ENCODE peak calls at places on chromosomes 7 and 10, in ten cellular contexts. One of them, this sample, is unnamed.

GRCh38 chr7:51253157-51253556 is 63.5 kb downstream of the COBL start:
- DNase-seq in left colon: no peak
- DNase-seq in kidney tubule cell: no peak
- DNase-seq in pancreas: no peak
- DNase-seq in AML-193: no peak
- DNase-seq in iPS-NIHi11: no peak
- DNase-seq in upper lobe of right lung: no peak
- DNase-seq in NCI-H226: no peak
- DNase-seq in activated CD8-positive, alpha-beta memory T cell treated with anti-CD3 and anti-CD28 coated beads, Interleukin-2, amount 50 U/mL, for 48 hours: no peak
- DNase-seq in stimulated activated naive CD8-positive, alpha-beta T cell treated with anti-CD3 and anti-CD28 coated beads, Interleukin-15, Interleukin-2, amounts not matched to agents 100 U/mL and 50 U/mL, for 24 hours: no peak
- DNase-seq in this sample: no peak

GRCh38 chr10:17073720-17074547 is 55.7 kb downstream of the CUBN start:
- DNase-seq in left colon: no peak
- DNase-seq in kidney tubule cell: no peak
- DNase-seq in pancreas: no peak
- DNase-seq in AML-193: no peak
- DNase-seq in iPS-NIHi11: no peak
- DNase-seq in upper lobe of right lung: no peak
- DNase-seq in NCI-H226: peak
- DNase-seq in activated CD8-positive, alpha-beta memory T cell treated with anti-CD3 and anti-CD28 coated beads, Interleukin-2, amount 50 U/mL, for 48 hours: no peak
- DNase-seq in stimulated activated naive CD8-positive, alpha-beta T cell treated with anti-CD3 and anti-CD28 coated beads, Interleukin-15, Interleukin-2, amounts not matched to agents 100 U/mL and 50 U/mL, for 24 hours: no peak
- DNase-seq in this sample: no peak

GRCh38 chr10:119007211-119007574 is 22.3 kb upstream of the NANOS1 start:
- DNase-seq in left colon: no peak
- DNase-seq in kidney tubule cell: no peak
- DNase-seq in pancreas: no peak
- DNase-seq in AML-193: no peak
- DNase-seq in iPS-NIHi11: no peak
- DNase-seq in upper lobe of right lung: no peak
- DNase-seq in NCI-H226: no peak
- DNase-seq in activated CD8-positive, alpha-beta memory T cell treated with anti-CD3 and anti-CD28 coated beads, Interleukin-2, amount 50 U/mL, for 48 hours: no peak
- DNase-seq in stimulated activated naive CD8-positive, alpha-beta T cell treated with anti-CD3 and anti-CD28 coated beads, Interleukin-15, Interleukin-2, amounts not matched to agents 100 U/mL and 50 U/mL, for 24 hours: no peak
- DNase-seq in this sample: no peak

GRCh38 chr7:51324206-51324884 is 7.7 kb upstream of the COBL start:
- DNase-seq in left colon: no peak
- DNase-seq in kidney tubule cell: no peak
- DNase-seq in pancreas: no peak
- DNase-seq in AML-193: no peak
- DNase-seq in iPS-NIHi11: no peak
- DNase-seq in upper lobe of right lung: no peak
- DNase-seq in NCI-H226: peak
- DNase-seq in activated CD8-positive, alpha-beta memory T cell treated with anti-CD3 and anti-CD28 coated beads, Interleukin-2, amount 50 U/mL, for 48 hours: no peak
- DNase-seq in stimulated activated naive CD8-positive, alpha-beta T cell treated with anti-CD3 and anti-CD28 coated beads, Interleukin-15, Interleukin-2, amounts not matched to agents 100 U/mL and 50 U/mL, for 24 hours: no peak
- DNase-seq in this sample: peak

GRCh38 chr7:151249732-151250072 is 1.2 kb upstream of the SMARCD3 start:
- DNase-seq in left colon: peak
- DNase-seq in kidney tubule cell: peak
- DNase-seq in pancreas: peak
- DNase-seq in AML-193: no peak
- DNase-seq in iPS-NIHi11: peak
- DNase-seq in upper lobe of right lung: no peak
- DNase-seq in NCI-H226: peak
- DNase-seq in activated CD8-positive, alpha-beta memory T cell treated with anti-CD3 and anti-CD28 coated beads, Interleukin-2, amount 50 U/mL, for 48 hours: no peak
- DNase-seq in stimulated activated naive CD8-positive, alpha-beta T cell treated with anti-CD3 and anti-CD28 coated beads, Interleukin-15, Interleukin-2, amounts not matched to agents 100 U/mL and 50 U/mL, for 24 hours: no peak
- DNase-seq in this sample: no peak

GRCh38 chr7:43677864-43678263 is 51.5 kb downstream of the COA1 start:
- DNase-seq in left colon: no peak
- DNase-seq in kidney tubule cell: no peak
- DNase-seq in pancreas: no peak
- DNase-seq in AML-193: no peak
- DNase-seq in iPS-NIHi11: no peak
- DNase-seq in upper lobe of right lung: no peak
- DNase-seq in NCI-H226: no peak
- DNase-seq in activated CD8-positive, alpha-beta memory T cell treated with anti-CD3 and anti-CD28 coated beads, Interleukin-2, amount 50 U/mL, for 48 hours: no peak
- DNase-seq in stimulated activated naive CD8-positive, alpha-beta T cell treated with anti-CD3 and anti-CD28 coated beads, Interleukin-15, Interleukin-2, amounts not matched to agents 100 U/mL and 50 U/mL, for 24 hours: no peak
- DNase-seq in this sample: no peak

GRCh38 chr7:1359051-1359400 is 100.2 kb downstream of the MICALL2 start:
- DNase-seq in left colon: no peak
- DNase-seq in kidney tubule cell: no peak
- DNase-seq in pancreas: no peak
- DNase-seq in AML-193: no peak
- DNase-seq in iPS-NIHi11: peak
- DNase-seq in upper lobe of right lung: no peak
- DNase-seq in NCI-H226: no peak
- DNase-seq in activated CD8-positive, alpha-beta memory T cell treated with anti-CD3 and anti-CD28 coated beads, Interleukin-2, amount 50 U/mL, for 48 hours: no peak
- DNase-seq in stimulated activated naive CD8-positive, alpha-beta T cell treated with anti-CD3 and anti-CD28 coated beads, Interleukin-15, Interleukin-2, amounts not matched to agents 100 U/mL and 50 U/mL, for 24 hours: no peak
- DNase-seq in this sample: no peak

GRCh38 chr7:92841192-92841591 is 4.8 kb upstream of the CDK6 start:
- DNase-seq in left colon: no peak
- DNase-seq in kidney tubule cell: no peak
- DNase-seq in pancreas: no peak
- DNase-seq in AML-193: no peak
- DNase-seq in iPS-NIHi11: no peak
- DNase-seq in upper lobe of right lung: no peak
- DNase-seq in NCI-H226: no peak
- DNase-seq in activated CD8-positive, alpha-beta memory T cell treated with anti-CD3 and anti-CD28 coated beads, Interleukin-2, amount 50 U/mL, for 48 hours: no peak
- DNase-seq in stimulated activated naive CD8-positive, alpha-beta T cell treated with anti-CD3 and anti-CD28 coated beads, Interleukin-15, Interleukin-2, amounts not matched to agents 100 U/mL and 50 U/mL, for 24 hours: no peak
- DNase-seq in this sample: no peak

GRCh38 chr7:98810166-98810802 is 59.5 kb downstream of the TMEM130 start:
- DNase-seq in left colon: no peak
- DNase-seq in kidney tubule cell: no peak
- DNase-seq in pancreas: no peak
- DNase-seq in AML-193: no peak
- DNase-seq in iPS-NIHi11: no peak
- DNase-seq in upper lobe of right lung: no peak
- DNase-seq in NCI-H226: no peak
- DNase-seq in activated CD8-positive, alpha-beta memory T cell treated with anti-CD3 and anti-CD28 coated beads, Interleukin-2, amount 50 U/mL, for 48 hours: no peak
- DNase-seq in stimulated activated naive CD8-positive, alpha-beta T cell treated with anti-CD3 and anti-CD28 coated beads, Interleukin-15, Interleukin-2, amounts not matched to agents 100 U/mL and 50 U/mL, for 24 hours: no peak
- DNase-seq in this sample: no peak

GRCh38 chr7:2968616-2969397 is 74.9 kb downstream of the CARD11 start:
- DNase-seq in left colon: no peak
- DNase-seq in kidney tubule cell: no peak
- DNase-seq in pancreas: no peak
- DNase-seq in AML-193: no peak
- DNase-seq in iPS-NIHi11: no peak
- DNase-seq in upper lobe of right lung: peak
- DNase-seq in NCI-H226: no peak
- DNase-seq in activated CD8-positive, alpha-beta memory T cell treated with anti-CD3 and anti-CD28 coated beads, Interleukin-2, amount 50 U/mL, for 48 hours: peak
- DNase-seq in stimulated activated naive CD8-positive, alpha-beta T cell treated with anti-CD3 and anti-CD28 coated beads, Interleukin-15, Interleukin-2, amounts not matched to agents 100 U/mL and 50 U/mL, for 24 hours: no peak
- DNase-seq in this sample: peak

GRCh38 chr7:2005746-2006145 is 227.0 kb downstream of the MAD1L1 start:
- DNase-seq in left colon: no peak
- DNase-seq in kidney tubule cell: no peak
- DNase-seq in pancreas: no peak
- DNase-seq in AML-193: no peak
- DNase-seq in iPS-NIHi11: no peak
- DNase-seq in upper lobe of right lung: no peak
- DNase-seq in NCI-H226: no peak
- DNase-seq in activated CD8-positive, alpha-beta memory T cell treated with anti-CD3 and anti-CD28 coated beads, Interleukin-2, amount 50 U/mL, for 48 hours: no peak
- DNase-seq in stimulated activated naive CD8-positive, alpha-beta T cell treated with anti-CD3 and anti-CD28 coated beads, Interleukin-15, Interleukin-2, amounts not matched to agents 100 U/mL and 50 U/mL, for 24 hours: no peak
- DNase-seq in this sample: no peak

GRCh38 chr7:134372858-134373257 is 56.1 kb upstream of the SLC35B4 start:
- DNase-seq in left colon: no peak
- DNase-seq in kidney tubule cell: no peak
- DNase-seq in pancreas: no peak
- DNase-seq in AML-193: no peak
- DNase-seq in iPS-NIHi11: no peak
- DNase-seq in upper lobe of right lung: no peak
- DNase-seq in NCI-H226: no peak
- DNase-seq in activated CD8-positive, alpha-beta memory T cell treated with anti-CD3 and anti-CD28 coated beads, Interleukin-2, amount 50 U/mL, for 48 hours: no peak
- DNase-seq in stimulated activated naive CD8-positive, alpha-beta T cell treated with anti-CD3 and anti-CD28 coated beads, Interleukin-15, Interleukin-2, amounts not matched to agents 100 U/mL and 50 U/mL, for 24 hours: no peak
- DNase-seq in this sample: no peak

GRCh38 chr7:80997841-80998240 is 79.0 kb upstream of the SEMA3C start:
- DNase-seq in left colon: no peak
- DNase-seq in kidney tubule cell: no peak
- DNase-seq in pancreas: no peak
- DNase-seq in AML-193: no peak
- DNase-seq in iPS-NIHi11: no peak
- DNase-seq in upper lobe of right lung: no peak
- DNase-seq in NCI-H226: no peak
- DNase-seq in activated CD8-positive, alpha-beta memory T cell treated with anti-CD3 and anti-CD28 coated beads, Interleukin-2, amount 50 U/mL, for 48 hours: no peak
- DNase-seq in stimulated activated naive CD8-positive, alpha-beta T cell treated with anti-CD3 and anti-CD28 coated beads, Interleukin-15, Interleukin-2, amounts not matched to agents 100 U/mL and 50 U/mL, for 24 hours: no peak
- DNase-seq in this sample: no peak

GRCh38 chr10:97321032-97321806 is 2.1 kb downstream of the FRAT1 start:
- DNase-seq in left colon: peak
- DNase-seq in kidney tubule cell: no peak
- DNase-seq in pancreas: peak
- DNase-seq in AML-193: peak
- DNase-seq in iPS-NIHi11: no peak
- DNase-seq in upper lobe of right lung: peak
- DNase-seq in NCI-H226: no peak
- DNase-seq in activated CD8-positive, alpha-beta memory T cell treated with anti-CD3 and anti-CD28 coated beads, Interleukin-2, amount 50 U/mL, for 48 hours: peak
- DNase-seq in stimulated activated naive CD8-positive, alpha-beta T cell treated with anti-CD3 and anti-CD28 coated beads, Interleukin-15, Interleukin-2, amounts not matched to agents 100 U/mL and 50 U/mL, for 24 hours: peak
- DNase-seq in this sample: peak

GRCh38 chr10:408223-408622 is 273.0 kb downstream of the ZMYND11 start:
- DNase-seq in left colon: no peak
- DNase-seq in kidney tubule cell: no peak
- DNase-seq in pancreas: no peak
- DNase-seq in AML-193: no peak
- DNase-seq in iPS-NIHi11: no peak
- DNase-seq in upper lobe of right lung: no peak
- DNase-seq in NCI-H226: no peak
- DNase-seq in activated CD8-positive, alpha-beta memory T cell treated with anti-CD3 and anti-CD28 coated beads, Interleukin-2, amount 50 U/mL, for 48 hours: no peak
- DNase-seq in stimulated activated naive CD8-positive, alpha-beta T cell treated with anti-CD3 and anti-CD28 coated beads, Interleukin-15, Interleukin-2, amounts not matched to agents 100 U/mL and 50 U/mL, for 24 hours: no peak
- DNase-seq in this sample: no peak

GRCh38 chr7:146661435-146661834 is 544.8 kb downstream of the CNTNAP2 start:
- DNase-seq in left colon: no peak
- DNase-seq in kidney tubule cell: no peak
- DNase-seq in pancreas: no peak
- DNase-seq in AML-193: no peak
- DNase-seq in iPS-NIHi11: no peak
- DNase-seq in upper lobe of right lung: no peak
- DNase-seq in NCI-H226: no peak
- DNase-seq in activated CD8-positive, alpha-beta memory T cell treated with anti-CD3 and anti-CD28 coated beads, Interleukin-2, amount 50 U/mL, for 48 hours: no peak
- DNase-seq in stimulated activated naive CD8-positive, alpha-beta T cell treated with anti-CD3 and anti-CD28 coated beads, Interleukin-15, Interleukin-2, amounts not matched to agents 100 U/mL and 50 U/mL, for 24 hours: no peak
- DNase-seq in this sample: no peak

GRCh38 chr7:137167609-137168008 is 175.9 kb downstream of the PTN start:
- DNase-seq in left colon: no peak
- DNase-seq in kidney tubule cell: no peak
- DNase-seq in pancreas: no peak
- DNase-seq in AML-193: no peak
- DNase-seq in iPS-NIHi11: no peak
- DNase-seq in upper lobe of right lung: no peak
- DNase-seq in NCI-H226: no peak
- DNase-seq in activated CD8-positive, alpha-beta memory T cell treated with anti-CD3 and anti-CD28 coated beads, Interleukin-2, amount 50 U/mL, for 48 hours: no peak
- DNase-seq in stimulated activated naive CD8-positive, alpha-beta T cell treated with anti-CD3 and anti-CD28 coated beads, Interleukin-15, Interleukin-2, amounts not matched to agents 100 U/mL and 50 U/mL, for 24 hours: no peak
- DNase-seq in this sample: no peak

GRCh38 chr10:12111528-12111927 is 17.9 kb upstream of the SEC61A2 start:
- DNase-seq in left colon: no peak
- DNase-seq in kidney tubule cell: no peak
- DNase-seq in pancreas: no peak
- DNase-seq in AML-193: no peak
- DNase-seq in iPS-NIHi11: no peak
- DNase-seq in upper lobe of right lung: no peak
- DNase-seq in NCI-H226: no peak
- DNase-seq in activated CD8-positive, alpha-beta memory T cell treated with anti-CD3 and anti-CD28 coated beads, Interleukin-2, amount 50 U/mL, for 48 hours: no peak
- DNase-seq in stimulated activated naive CD8-positive, alpha-beta T cell treated with anti-CD3 and anti-CD28 coated beads, Interleukin-15, Interleukin-2, amounts not matched to agents 100 U/mL and 50 U/mL, for 24 hours: no peak
- DNase-seq in this sample: no peak

GRCh38 chr10:15852111-15852557 is 8.2 kb downstream of the MINDY3 start:
- DNase-seq in left colon: no peak
- DNase-seq in kidney tubule cell: no peak
- DNase-seq in pancreas: no peak
- DNase-seq in AML-193: no peak
- DNase-seq in iPS-NIHi11: no peak
- DNase-seq in upper lobe of right lung: no peak
- DNase-seq in NCI-H226: no peak
- DNase-seq in activated CD8-positive, alpha-beta memory T cell treated with anti-CD3 and anti-CD28 coated beads, Interleukin-2, amount 50 U/mL, for 48 hours: no peak
- DNase-seq in stimulated activated naive CD8-positive, alpha-beta T cell treated with anti-CD3 and anti-CD28 coated beads, Interleukin-15, Interleukin-2, amounts not matched to agents 100 U/mL and 50 U/mL, for 24 hours: no peak
- DNase-seq in this sample: no peak

GRCh38 chr10:110708776-110709443 is 64.8 kb downstream of the RBM20 start:
- DNase-seq in left colon: no peak
- DNase-seq in kidney tubule cell: no peak
- DNase-seq in pancreas: no peak
- DNase-seq in AML-193: no peak
- DNase-seq in iPS-NIHi11: peak
- DNase-seq in upper lobe of right lung: no peak
- DNase-seq in NCI-H226: no peak
- DNase-seq in activated CD8-positive, alpha-beta memory T cell treated with anti-CD3 and anti-CD28 coated beads, Interleukin-2, amount 50 U/mL, for 48 hours: no peak
- DNase-seq in stimulated activated naive CD8-positive, alpha-beta T cell treated with anti-CD3 and anti-CD28 coated beads, Interleukin-15, Interleukin-2, amounts not matched to agents 100 U/mL and 50 U/mL, for 24 hours: no peak
- DNase-seq in this sample: peak

GRCh38 chr10:2037966-2038493 is 300.7 kb upstream of the ADARB2 start:
- DNase-seq in left colon: no peak
- DNase-seq in kidney tubule cell: no peak
- DNase-seq in pancreas: no peak
- DNase-seq in AML-193: no peak
- DNase-seq in iPS-NIHi11: no peak
- DNase-seq in upper lobe of right lung: no peak
- DNase-seq in NCI-H226: no peak
- DNase-seq in activated CD8-positive, alpha-beta memory T cell treated with anti-CD3 and anti-CD28 coated beads, Interleukin-2, amount 50 U/mL, for 48 hours: no peak
- DNase-seq in stimulated activated naive CD8-positive, alpha-beta T cell treated with anti-CD3 and anti-CD28 coated beads, Interleukin-15, Interleukin-2, amounts not matched to agents 100 U/mL and 50 U/mL, for 24 hours: peak
- DNase-seq in this sample: no peak

GRCh38 chr7:37354661-37355131 is 94.0 kb downstream of the ELMO1 start:
- DNase-seq in left colon: peak
- DNase-seq in kidney tubule cell: peak
- DNase-seq in pancreas: peak
- DNase-seq in AML-193: peak
- DNase-seq in iPS-NIHi11: no peak
- DNase-seq in upper lobe of right lung: peak
- DNase-seq in NCI-H226: no peak
- DNase-seq in activated CD8-positive, alpha-beta memory T cell treated with anti-CD3 and anti-CD28 coated beads, Interleukin-2, amount 50 U/mL, for 48 hours: no peak
- DNase-seq in stimulated activated naive CD8-positive, alpha-beta T cell treated with anti-CD3 and anti-CD28 coated beads, Interleukin-15, Interleukin-2, amounts not matched to agents 100 U/mL and 50 U/mL, for 24 hours: peak
- DNase-seq in this sample: peak

GRCh38 chr10:71921319-71922027 is 42.7 kb upstream of the CHST3 start:
- DNase-seq in left colon: peak
- DNase-seq in kidney tubule cell: peak
- DNase-seq in pancreas: peak
- DNase-seq in AML-193: no peak
- DNase-seq in iPS-NIHi11: no peak
- DNase-seq in upper lobe of right lung: no peak
- DNase-seq in NCI-H226: peak
- DNase-seq in activated CD8-positive, alpha-beta memory T cell treated with anti-CD3 and anti-CD28 coated beads, Interleukin-2, amount 50 U/mL, for 48 hours: no peak
- DNase-seq in stimulated activated naive CD8-positive, alpha-beta T cell treated with anti-CD3 and anti-CD28 coated beads, Interleukin-15, Interleukin-2, amounts not matched to agents 100 U/mL and 50 U/mL, for 24 hours: no peak
- DNase-seq in this sample: no peak

GRCh38 chr10:113895018-113895417 is 40.6 kb downstream of the NHLRC2 start:
- DNase-seq in left colon: no peak
- DNase-seq in kidney tubule cell: peak
- DNase-seq in pancreas: no peak
- DNase-seq in AML-193: peak
- DNase-seq in iPS-NIHi11: no peak
- DNase-seq in upper lobe of right lung: no peak
- DNase-seq in NCI-H226: peak
- DNase-seq in activated CD8-positive, alpha-beta memory T cell treated with anti-CD3 and anti-CD28 coated beads, Interleukin-2, amount 50 U/mL, for 48 hours: no peak
- DNase-seq in stimulated activated naive CD8-positive, alpha-beta T cell treated with anti-CD3 and anti-CD28 coated beads, Interleukin-15, Interleukin-2, amounts not matched to agents 100 U/mL and 50 U/mL, for 24 hours: no peak
- DNase-seq in this sample: no peak

GRCh38 chr7:139582671-139583155 is 59.2 kb downstream of the CLEC2L start:
- DNase-seq in left colon: no peak
- DNase-seq in kidney tubule cell: no peak
- DNase-seq in pancreas: no peak
- DNase-seq in AML-193: no peak
- DNase-seq in iPS-NIHi11: no peak
- DNase-seq in upper lobe of right lung: no peak
- DNase-seq in NCI-H226: no peak
- DNase-seq in activated CD8-positive, alpha-beta memory T cell treated with anti-CD3 and anti-CD28 coated beads, Interleukin-2, amount 50 U/mL, for 48 hours: peak
- DNase-seq in stimulated activated naive CD8-positive, alpha-beta T cell treated with anti-CD3 and anti-CD28 coated beads, Interleukin-15, Interleukin-2, amounts not matched to agents 100 U/mL and 50 U/mL, for 24 hours: no peak
- DNase-seq in this sample: peak

GRCh38 chr7:43283706-43284105 is 171.3 kb downstream of the HECW1 start:
- DNase-seq in left colon: no peak
- DNase-seq in kidney tubule cell: no peak
- DNase-seq in pancreas: no peak
- DNase-seq in AML-193: no peak
- DNase-seq in iPS-NIHi11: no peak
- DNase-seq in upper lobe of right lung: no peak
- DNase-seq in NCI-H226: no peak
- DNase-seq in activated CD8-positive, alpha-beta memory T cell treated with anti-CD3 and anti-CD28 coated beads, Interleukin-2, amount 50 U/mL, for 48 hours: no peak
- DNase-seq in stimulated activated naive CD8-positive, alpha-beta T cell treated with anti-CD3 and anti-CD28 coated beads, Interleukin-15, Interleukin-2, amounts not matched to agents 100 U/mL and 50 U/mL, for 24 hours: no peak
- DNase-seq in this sample: no peak

GRCh38 chr10:35735412-35735811 is 93.3 kb upstream of the FZD8 start:
- DNase-seq in left colon: no peak
- DNase-seq in kidney tubule cell: peak
- DNase-seq in pancreas: no peak
- DNase-seq in AML-193: no peak
- DNase-seq in iPS-NIHi11: no peak
- DNase-seq in upper lobe of right lung: no peak
- DNase-seq in NCI-H226: peak
- DNase-seq in activated CD8-positive, alpha-beta memory T cell treated with anti-CD3 and anti-CD28 coated beads, Interleukin-2, amount 50 U/mL, for 48 hours: no peak
- DNase-seq in stimulated activated naive CD8-positive, alpha-beta T cell treated with anti-CD3 and anti-CD28 coated beads, Interleukin-15, Interleukin-2, amounts not matched to agents 100 U/mL and 50 U/mL, for 24 hours: no peak
- DNase-seq in this sample: no peak